ENCODE peak calls at places on chromosomes 12 and 14, in six cellular contexts. O is IMR-90, W is transverse colon, Q is astrocyte, V is suprapubic skin, N is colonic mucosa. B is an unnamed sample. For H3K27me3, the result is how much of the 10 kb centered on the place peaks cover.

GRCh38 chr14:22836301-22837058 is at the start of gene MMP14:
- DNase-seq in W (peak), Q (peak), O (peak), V (peak), N (peak), B (no peak)

GRCh38 chr12:81450920-81451739 is 308.0 kb downstream of the PPFIA2 start:
- DNase-seq in V (no peak), N (peak), W (no peak), Q (peak), O (peak), B (peak)

GRCh38 chr12:115597157-115597712 is 680.3 kb downstream of the MED13L start:
- DNase-seq in V (no peak), Q (peak), O (peak), W (no peak), N (no peak), B (peak)

GRCh38 chr12:51393676-51394545 is 2.7 kb upstream of the GALNT6 start:
- DNase-seq in V (no peak), N (no peak), Q (peak), O (peak), W (peak), B (peak)

GRCh38 chr12:9118161-9118560 is 2.4 kb upstream of the A2M start:
- DNase-seq in O (no peak), N (no peak), V (no peak), Q (no peak), W (no peak), B (no peak)

GRCh38 chr12:70788774-70789173 is 131.8 kb downstream of the PTPRR start:
- DNase-seq in Q (no peak), W (no peak), V (no peak), N (no peak), O (no peak), B (no peak)

GRCh38 chr14:100769035-100769939 is 42.6 kb downstream of the DLK1 start:
- DNase-seq in Q (no peak), W (no peak), V (peak), O (no peak), N (no peak), B (no peak)

GRCh38 chr12:131487379-131488129 is 223.3 kb upstream of the SFSWAP start:
- DNase-seq in V (no peak), Q (no peak), W (no peak), N (no peak), O (no peak), B (no peak)

GRCh38 chr12:124700810-124701594 is 133.6 kb upstream of the NCOR2 start:
- DNase-seq in O (peak), Q (peak), W (no peak), N (no peak), V (no peak), B (no peak)

DNA sequence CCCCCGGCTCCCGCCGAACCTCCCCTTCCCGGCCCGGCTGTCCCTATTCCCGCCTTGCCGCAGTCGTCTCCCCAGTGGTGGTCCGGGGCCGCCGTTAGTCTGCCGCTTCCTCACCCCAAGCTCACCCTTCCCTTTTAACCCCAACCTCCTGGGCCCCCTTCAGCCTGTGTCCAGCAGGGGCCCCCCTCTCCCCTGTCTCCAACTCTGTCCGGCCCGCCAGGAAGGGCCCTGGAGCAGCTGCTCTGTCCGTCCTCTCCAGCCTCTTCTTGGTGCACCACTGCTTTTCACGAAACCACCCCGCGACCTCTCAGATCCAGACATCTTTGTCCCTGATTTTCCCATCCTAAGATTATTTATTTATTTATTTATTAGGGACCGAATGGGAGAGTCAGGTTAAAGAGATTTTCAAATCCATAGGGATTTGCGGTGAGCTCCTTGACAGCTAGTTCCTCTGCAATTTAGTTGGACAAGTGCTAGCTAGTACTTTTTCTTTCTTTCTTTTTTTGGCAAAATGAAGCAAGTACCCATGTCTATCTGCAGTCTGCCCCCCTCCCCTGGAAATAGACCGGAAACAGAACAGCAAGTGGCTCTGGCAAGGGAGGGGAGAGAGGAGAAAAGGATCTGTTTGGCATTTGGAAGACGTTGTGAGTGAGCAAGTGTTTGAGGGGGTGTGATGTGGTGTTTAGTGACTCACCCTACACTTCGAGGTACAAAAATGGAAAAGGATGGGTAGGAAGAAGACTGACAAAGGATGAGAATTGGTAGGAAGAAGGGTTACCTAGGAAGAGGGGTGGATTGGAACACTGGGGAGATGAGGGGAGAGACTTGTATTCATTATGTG is 632 bp downstream of the UBR7 start:
- DNase-seq in Q (peak), W (no peak), O (peak), N (peak), V (no peak), B (no peak)
- TF ChIP-seq CTCF in Q (no peak), W (no peak), O (peak), N (peak), V (no peak), B (peak)

DNA sequence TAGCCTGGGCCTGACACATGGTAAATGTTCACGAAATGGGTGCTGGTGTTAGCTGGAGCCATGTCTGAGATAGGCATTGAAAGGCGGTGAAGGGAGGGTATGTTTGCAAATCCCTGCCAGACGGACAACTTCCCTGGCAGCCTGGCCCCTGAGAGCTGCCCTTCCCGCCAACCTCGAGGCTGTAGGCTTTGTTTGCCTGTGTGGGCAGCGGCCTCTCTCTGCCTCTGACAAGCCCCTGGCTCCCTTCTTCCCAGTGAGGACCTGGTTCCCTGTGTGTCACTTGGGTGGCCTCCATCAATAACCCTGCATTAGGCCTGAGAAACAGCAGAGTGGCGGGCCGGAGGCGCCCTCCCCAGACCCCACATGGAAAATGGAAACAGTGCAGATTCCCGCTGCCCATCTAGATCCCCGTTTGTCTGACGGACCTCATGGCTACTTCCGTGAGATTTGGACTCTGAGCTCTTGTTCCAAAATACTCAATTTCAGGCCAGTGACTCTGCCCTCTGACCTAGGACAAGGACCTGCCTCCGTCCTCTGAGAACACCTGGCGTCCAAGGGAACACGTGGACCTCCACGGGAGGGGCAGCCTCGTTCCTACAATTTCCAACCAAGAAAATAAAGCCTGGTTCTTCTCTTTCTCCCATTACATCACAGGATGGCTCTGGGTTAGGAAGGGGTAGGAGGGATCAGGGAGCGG is 325.5 kb downstream of the DPF3 start:
- DNase-seq in Q (no peak), N (no peak), V (no peak), W (no peak), O (no peak), B (no peak)
- H3K27me3 ChIP-seq in Q (under half), N (under half), V (under half), W (under half), O (under half), B (under half)

GRCh38 chr12:122457627-122458026 is 35.2 kb upstream of the CLIP1 start:
- DNase-seq in Q (no peak), O (no peak), W (no peak), V (peak), N (no peak), B (no peak)

GRCh38 chr12:122454739-122455138 is 32.3 kb upstream of the CLIP1 start:
- DNase-seq in V (no peak), N (no peak), O (no peak), W (no peak), Q (no peak), B (no peak)

GRCh38 chr12:122449317-122449716 is 26.8 kb upstream of the CLIP1 start:
- DNase-seq in W (no peak), O (peak), N (peak), Q (peak), V (no peak), B (peak)

GRCh38 chr12:122454250-122454721 is 31.8 kb upstream of the CLIP1 start:
- DNase-seq in N (no peak), W (no peak), V (no peak), O (no peak), Q (no peak), B (no peak)

DNA sequence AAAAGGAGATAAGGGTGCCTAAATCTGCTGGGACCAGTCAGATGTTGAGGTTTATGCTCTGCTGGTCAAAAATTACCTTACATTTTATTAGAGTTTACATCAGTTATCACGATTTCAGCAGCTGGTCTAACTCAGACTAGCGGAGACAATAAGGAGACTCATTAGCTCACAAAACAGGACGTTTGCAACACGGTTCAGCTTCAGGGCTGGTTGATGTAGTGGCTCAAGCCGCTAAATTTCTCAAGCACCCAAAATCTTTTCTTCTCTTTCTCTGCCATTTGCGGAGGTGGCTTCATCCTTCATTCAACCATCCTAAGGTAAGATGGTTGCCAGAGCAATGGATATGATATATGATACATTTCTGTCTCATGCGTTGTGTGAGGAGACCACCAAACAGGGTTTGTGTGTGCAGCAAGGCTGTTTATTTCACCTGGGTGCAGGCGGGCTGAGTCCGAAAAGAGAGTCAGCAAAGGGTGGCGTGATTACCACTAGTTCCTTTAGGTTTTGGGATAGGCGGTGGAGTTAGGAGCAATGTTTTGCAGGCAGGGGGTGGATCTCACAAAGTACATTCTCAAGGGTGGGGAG is 30.3 kb upstream of the CLIP1 start:
- DNase-seq in N (no peak), O (no peak), V (no peak), W (no peak), Q (no peak), B (no peak)
- H3K4me3 ChIP-seq in N (no peak), O (no peak), V (no peak), W (no peak), Q (no peak), B (no peak)

DNA sequence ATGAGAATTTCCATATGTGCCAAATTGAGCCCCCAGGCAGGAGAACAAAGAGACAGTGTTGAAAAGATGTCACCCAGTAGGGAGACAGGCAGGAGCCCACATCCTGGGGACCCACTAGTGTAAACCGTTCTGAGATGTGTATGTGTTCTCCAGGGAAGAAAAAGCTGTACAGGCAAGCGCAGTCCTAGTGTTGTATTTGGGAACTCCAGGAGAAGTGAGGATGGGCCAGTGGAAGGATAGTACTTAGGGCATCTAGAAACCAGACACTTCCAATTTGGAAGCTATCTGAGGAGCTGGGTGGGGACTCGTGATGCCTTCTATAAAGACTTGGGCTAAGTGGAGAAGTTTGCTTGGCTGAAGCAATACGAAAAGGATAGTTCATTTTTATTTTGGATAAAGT is 108.2 kb upstream of the ARHGAP5 start:
- DNase-seq in W (no peak), N (no peak), V (no peak), Q (no peak), O (no peak), B (no peak)
- TF ChIP-seq CTCF in W (no peak), N (no peak), V (no peak), Q (no peak), O (no peak), B (peak)

DNA sequence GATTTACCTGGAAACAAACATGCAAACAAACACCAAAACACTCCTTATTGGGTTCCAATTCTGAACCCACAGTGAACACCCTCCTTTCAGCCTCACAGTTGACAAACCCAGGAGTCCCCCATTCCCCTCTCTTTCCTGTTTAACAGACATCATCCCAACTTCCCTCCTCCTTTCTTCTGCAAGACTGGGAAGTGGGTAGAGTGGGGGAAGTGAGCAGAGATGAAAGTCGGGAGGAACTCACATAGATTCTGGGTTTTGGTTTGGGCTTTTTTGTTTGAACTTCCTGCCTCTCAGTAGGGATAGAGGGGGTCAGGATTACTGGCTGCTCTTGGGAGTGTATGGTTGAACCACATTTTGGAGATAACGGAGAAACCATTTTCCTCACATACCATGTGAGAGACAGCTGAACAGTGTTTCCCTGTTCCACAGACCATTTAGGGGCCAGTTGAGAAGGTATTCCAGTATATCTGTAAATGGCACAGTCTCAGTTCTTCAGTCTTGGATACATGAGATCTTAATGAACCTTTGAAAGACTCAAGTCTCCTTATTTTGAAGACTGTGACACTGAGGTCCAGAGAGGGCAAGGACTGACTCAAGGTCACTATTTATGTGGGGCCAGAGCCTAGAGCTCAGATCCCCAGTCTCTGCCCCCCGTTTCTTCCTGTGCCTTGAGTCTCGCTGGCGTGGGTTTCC is 3.9 kb upstream of the GPR84 start:
- DNase-seq in V (no peak), W (no peak), Q (no peak), N (no peak), O (no peak), B (no peak)
- H3K27me3 ChIP-seq in V (under half), W (under half), Q (under half), N (under half), O (under half), B (under half)

DNA sequence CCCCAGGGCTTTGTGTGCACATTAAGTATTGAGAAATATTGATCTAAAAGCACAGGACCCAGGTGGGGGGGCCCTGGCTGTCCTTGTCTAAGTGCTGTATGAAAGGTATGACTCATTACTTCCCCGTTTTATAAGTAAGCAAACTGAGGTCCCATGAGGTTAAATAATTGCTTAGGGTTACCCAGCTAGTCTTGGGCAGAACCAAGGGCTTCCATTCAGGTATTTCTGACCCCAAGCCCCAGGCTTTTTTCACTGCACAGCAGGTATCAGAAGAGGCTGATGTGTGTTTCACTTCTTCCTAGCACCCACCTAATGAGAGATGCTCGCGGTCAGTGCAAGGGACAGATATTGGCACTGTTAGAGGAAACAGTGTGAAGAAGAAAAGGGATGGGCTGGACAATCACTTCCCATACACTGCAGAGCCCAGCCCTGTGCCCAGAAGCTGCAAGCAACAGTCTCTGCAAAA is 4.7 kb upstream of the TC2N start:
- DNase-seq in W (no peak), O (no peak), Q (no peak), V (no peak), N (no peak), B (no peak)
- H3K4me3 ChIP-seq in W (no peak), O (no peak), Q (no peak), V (peak), N (no peak), B (no peak)

B was measured in AG04450.